ENCODE peak calls at places on chromosomes 6 and 20, in seven cellular contexts. One of them, this sample, is unnamed.

GRCh38 chr20:34705008-34705382 is 851 bp downstream of the TP53INP2 start:
- DNase-seq in heart left ventricle: no peak
- DNase-seq in astrocyte of the spinal cord: no peak
- DNase-seq in RWPE1: no peak
- DNase-seq in OCI-LY7: peak
- DNase-seq in choroid plexus epithelial cell: no peak
- DNase-seq in HFF-Myc: no peak
- DNase-seq in this sample: no peak

GRCh38 chr6:156957931-156958547 is 180.9 kb downstream of the ARID1B start:
- DNase-seq in RWPE1: no peak
- DNase-seq in OCI-LY7: no peak
- DNase-seq in astrocyte of the spinal cord: peak
- DNase-seq in heart left ventricle: no peak
- DNase-seq in HFF-Myc: no peak
- DNase-seq in choroid plexus epithelial cell: no peak
- DNase-seq in this sample: no peak

GRCh38 chr6:163860194-163861081 is 445.9 kb downstream of the QKI start:
- DNase-seq in RWPE1: no peak
- DNase-seq in astrocyte of the spinal cord: peak
- DNase-seq in HFF-Myc: no peak
- DNase-seq in heart left ventricle: no peak
- DNase-seq in choroid plexus epithelial cell: peak
- DNase-seq in OCI-LY7: no peak
- DNase-seq in this sample: peak

GRCh38 chr6:144264270-144265060 is 20.7 kb upstream of the UTRN start:
- DNase-seq in astrocyte of the spinal cord: peak
- DNase-seq in OCI-LY7: no peak
- DNase-seq in heart left ventricle: peak
- DNase-seq in choroid plexus epithelial cell: peak
- DNase-seq in HFF-Myc: peak
- DNase-seq in RWPE1: peak
- DNase-seq in this sample: peak

GRCh38 chr6:74369556-74369993 is 673.6 kb downstream of the CD109 start:
- DNase-seq in OCI-LY7: no peak
- DNase-seq in RWPE1: no peak
- DNase-seq in HFF-Myc: peak
- DNase-seq in choroid plexus epithelial cell: peak
- DNase-seq in astrocyte of the spinal cord: peak
- DNase-seq in heart left ventricle: no peak
- DNase-seq in this sample: no peak

GRCh38 chr20:48725589-48725991 is 102.2 kb downstream of the PREX1 start:
- DNase-seq in astrocyte of the spinal cord: no peak
- DNase-seq in heart left ventricle: no peak
- DNase-seq in RWPE1: peak
- DNase-seq in choroid plexus epithelial cell: peak
- DNase-seq in OCI-LY7: no peak
- DNase-seq in HFF-Myc: no peak
- DNase-seq in this sample: no peak

GRCh38 chr20:63118303-63118670 is 97.6 kb downstream of the YTHDF1 start:
- DNase-seq in HFF-Myc: no peak
- DNase-seq in heart left ventricle: peak
- DNase-seq in RWPE1: no peak
- DNase-seq in astrocyte of the spinal cord: no peak
- DNase-seq in choroid plexus epithelial cell: no peak
- DNase-seq in OCI-LY7: no peak
- DNase-seq in this sample: no peak

GRCh38 chr6:38577492-38577891 is 62.2 kb downstream of the BTBD9 start:
- DNase-seq in choroid plexus epithelial cell: no peak
- DNase-seq in OCI-LY7: no peak
- DNase-seq in heart left ventricle: no peak
- DNase-seq in astrocyte of the spinal cord: no peak
- DNase-seq in RWPE1: no peak
- DNase-seq in HFF-Myc: no peak
- DNase-seq in this sample: no peak

GRCh38 chr6:169956580-169956979 is 205.2 kb downstream of the ERMARD start:
- DNase-seq in HFF-Myc: no peak
- DNase-seq in choroid plexus epithelial cell: no peak
- DNase-seq in astrocyte of the spinal cord: no peak
- DNase-seq in OCI-LY7: no peak
- DNase-seq in heart left ventricle: no peak
- DNase-seq in RWPE1: no peak
- DNase-seq in this sample: no peak

GRCh38 chr20:6819599-6819998 is 52.1 kb downstream of the BMP2 start:
- DNase-seq in RWPE1: peak
- DNase-seq in astrocyte of the spinal cord: no peak
- DNase-seq in HFF-Myc: no peak
- DNase-seq in heart left ventricle: no peak
- DNase-seq in OCI-LY7: no peak
- DNase-seq in choroid plexus epithelial cell: peak
- DNase-seq in this sample: no peak

DNA sequence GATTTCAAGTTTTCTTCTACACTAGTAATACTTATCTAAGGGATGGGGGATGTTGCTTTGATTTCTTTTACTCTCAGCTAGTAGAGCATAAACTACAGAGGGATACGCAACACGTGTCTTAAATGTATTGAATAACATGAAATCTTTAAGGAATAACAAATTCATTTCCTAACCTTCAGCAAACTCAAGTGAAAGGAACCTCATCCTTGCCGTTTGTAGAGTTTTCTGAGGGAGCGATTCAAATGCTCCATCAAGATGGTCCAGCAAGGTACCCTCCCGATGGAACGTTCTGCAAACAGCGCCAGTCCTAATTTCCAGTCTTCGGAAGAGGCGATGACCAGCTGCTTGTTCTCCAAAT is 95.4 kb upstream of the RIN2 start:
- DNase-seq in RWPE1: no peak
- DNase-seq in astrocyte of the spinal cord: no peak
- DNase-seq in HFF-Myc: no peak
- DNase-seq in OCI-LY7: no peak
- DNase-seq in heart left ventricle: no peak
- DNase-seq in choroid plexus epithelial cell: no peak
- DNase-seq in this sample: no peak
- TF ChIP-seq CTCF in RWPE1: peak
- TF ChIP-seq CTCF in astrocyte of the spinal cord: no peak
- TF ChIP-seq CTCF in HFF-Myc: no peak
- TF ChIP-seq CTCF in OCI-LY7: no peak
- TF ChIP-seq CTCF in heart left ventricle: no peak
- TF ChIP-seq CTCF in choroid plexus epithelial cell: no peak
- TF ChIP-seq CTCF in this sample: no peak

DNA sequence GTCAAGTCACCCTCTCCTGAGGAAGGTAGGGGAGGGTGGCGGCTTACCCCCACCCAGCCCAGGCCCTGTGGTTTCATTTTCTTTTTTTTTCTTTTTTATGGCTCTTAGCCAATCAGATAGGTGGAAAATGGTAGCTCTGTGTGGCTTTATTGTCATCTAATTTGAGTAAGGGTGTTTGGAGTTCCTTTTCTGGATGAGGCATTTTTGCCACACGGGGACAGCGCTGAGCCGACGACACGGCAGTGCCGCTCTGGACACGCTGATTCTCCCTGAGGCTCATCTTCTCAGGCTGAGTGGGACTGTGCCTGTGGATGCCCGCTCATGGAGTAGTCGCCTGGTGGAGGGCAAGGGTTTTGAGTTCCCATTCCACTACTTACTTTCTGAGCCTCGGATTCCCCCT is 37.6 kb upstream of the ANGPT4 start:
- DNase-seq in heart left ventricle: no peak
- DNase-seq in RWPE1: no peak
- DNase-seq in choroid plexus epithelial cell: peak
- DNase-seq in OCI-LY7: no peak
- DNase-seq in astrocyte of the spinal cord: no peak
- DNase-seq in HFF-Myc: no peak
- DNase-seq in this sample: no peak
- TF ChIP-seq CTCF in heart left ventricle: peak
- TF ChIP-seq CTCF in RWPE1: peak
- TF ChIP-seq CTCF in choroid plexus epithelial cell: peak
- TF ChIP-seq CTCF in OCI-LY7: no peak
- TF ChIP-seq CTCF in astrocyte of the spinal cord: peak
- TF ChIP-seq CTCF in HFF-Myc: no peak
- TF ChIP-seq CTCF in this sample: peak

GRCh38 chr6:168005796-168006195 is 8.3 kb downstream of the KIF25 start:
- DNase-seq in HFF-Myc: no peak
- DNase-seq in OCI-LY7: no peak
- DNase-seq in RWPE1: no peak
- DNase-seq in astrocyte of the spinal cord: no peak
- DNase-seq in choroid plexus epithelial cell: no peak
- DNase-seq in heart left ventricle: no peak
- DNase-seq in this sample: no peak
- TF ChIP-seq CTCF in HFF-Myc: no peak
- TF ChIP-seq CTCF in OCI-LY7: no peak
- TF ChIP-seq CTCF in RWPE1: no peak
- TF ChIP-seq CTCF in astrocyte of the spinal cord: no peak
- TF ChIP-seq CTCF in choroid plexus epithelial cell: no peak
- TF ChIP-seq CTCF in heart left ventricle: no peak
- TF ChIP-seq CTCF in this sample: no peak

GRCh38 chr20:24639167-24639548 is 169.7 kb downstream of the SYNDIG1 start:
- DNase-seq in RWPE1: no peak
- DNase-seq in heart left ventricle: no peak
- DNase-seq in choroid plexus epithelial cell: no peak
- DNase-seq in astrocyte of the spinal cord: no peak
- DNase-seq in HFF-Myc: no peak
- DNase-seq in OCI-LY7: no peak
- DNase-seq in this sample: no peak

GRCh38 chr20:24636626-24637025 is 167.2 kb downstream of the SYNDIG1 start:
- DNase-seq in RWPE1: no peak
- DNase-seq in OCI-LY7: no peak
- DNase-seq in HFF-Myc: no peak
- DNase-seq in astrocyte of the spinal cord: no peak
- DNase-seq in choroid plexus epithelial cell: no peak
- DNase-seq in heart left ventricle: no peak
- DNase-seq in this sample: no peak

GRCh38 chr20:24640276-24640675 is 170.8 kb downstream of the SYNDIG1 start:
- DNase-seq in choroid plexus epithelial cell: no peak
- DNase-seq in RWPE1: no peak
- DNase-seq in OCI-LY7: no peak
- DNase-seq in astrocyte of the spinal cord: no peak
- DNase-seq in heart left ventricle: no peak
- DNase-seq in HFF-Myc: no peak
- DNase-seq in this sample: no peak

GRCh38 chr20:24638546-24639166 is 169.2 kb downstream of the SYNDIG1 start:
- DNase-seq in heart left ventricle: no peak
- DNase-seq in choroid plexus epithelial cell: no peak
- DNase-seq in astrocyte of the spinal cord: no peak
- DNase-seq in HFF-Myc: no peak
- DNase-seq in OCI-LY7: no peak
- DNase-seq in RWPE1: no peak
- DNase-seq in this sample: no peak

GRCh38 chr20:24637941-24638340 is 168.5 kb downstream of the SYNDIG1 start:
- DNase-seq in choroid plexus epithelial cell: no peak
- DNase-seq in RWPE1: no peak
- DNase-seq in HFF-Myc: no peak
- DNase-seq in astrocyte of the spinal cord: no peak
- DNase-seq in OCI-LY7: no peak
- DNase-seq in heart left ventricle: no peak
- DNase-seq in this sample: no peak
- TF ChIP-seq CTCF in choroid plexus epithelial cell: no peak
- TF ChIP-seq CTCF in RWPE1: no peak
- TF ChIP-seq CTCF in HFF-Myc: no peak
- TF ChIP-seq CTCF in astrocyte of the spinal cord: no peak
- TF ChIP-seq CTCF in OCI-LY7: no peak
- TF ChIP-seq CTCF in heart left ventricle: no peak
- TF ChIP-seq CTCF in this sample: no peak

DNA sequence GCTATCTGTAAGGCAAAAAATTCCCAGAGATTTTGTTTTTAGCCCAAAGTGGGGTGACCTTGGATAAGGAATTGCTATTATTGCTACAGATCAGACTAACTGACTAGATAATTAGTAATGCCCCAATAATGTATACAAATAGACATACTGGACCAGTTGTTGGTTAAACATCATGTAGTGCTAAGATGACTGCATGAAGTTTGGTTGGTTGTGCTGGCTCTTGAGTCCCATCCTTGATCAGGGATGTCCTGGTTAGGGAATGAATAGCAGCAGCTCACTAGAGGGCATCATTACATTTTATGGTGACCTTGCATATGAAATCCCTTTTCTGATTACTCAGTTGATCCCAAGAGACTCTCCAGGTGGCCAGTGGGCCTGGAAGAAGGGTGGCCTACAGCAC is 10.9 kb downstream of the TPBG start:
- DNase-seq in HFF-Myc: no peak
- DNase-seq in astrocyte of the spinal cord: no peak
- DNase-seq in RWPE1: no peak
- DNase-seq in heart left ventricle: no peak
- DNase-seq in OCI-LY7: no peak
- DNase-seq in choroid plexus epithelial cell: peak
- DNase-seq in this sample: no peak
- TF ChIP-seq CTCF in HFF-Myc: peak
- TF ChIP-seq CTCF in astrocyte of the spinal cord: no peak
- TF ChIP-seq CTCF in RWPE1: no peak
- TF ChIP-seq CTCF in heart left ventricle: no peak
- TF ChIP-seq CTCF in OCI-LY7: no peak
- TF ChIP-seq CTCF in choroid plexus epithelial cell: peak
- TF ChIP-seq CTCF in this sample: peak

GRCh38 chr6:51678905-51679620 is 408.4 kb downstream of the PKHD1 start:
- DNase-seq in HFF-Myc: no peak
- DNase-seq in choroid plexus epithelial cell: no peak
- DNase-seq in heart left ventricle: no peak
- DNase-seq in OCI-LY7: no peak
- DNase-seq in RWPE1: peak
- DNase-seq in astrocyte of the spinal cord: no peak
- DNase-seq in this sample: no peak

GRCh38 chr6:51684603-51685002 is 402.8 kb downstream of the PKHD1 start:
- DNase-seq in choroid plexus epithelial cell: no peak
- DNase-seq in astrocyte of the spinal cord: no peak
- DNase-seq in HFF-Myc: no peak
- DNase-seq in RWPE1: no peak
- DNase-seq in OCI-LY7: no peak
- DNase-seq in heart left ventricle: no peak
- DNase-seq in this sample: no peak

GRCh38 chr6:51678274-51678673 is 409.1 kb downstream of the PKHD1 start:
- DNase-seq in OCI-LY7: no peak
- DNase-seq in astrocyte of the spinal cord: no peak
- DNase-seq in RWPE1: no peak
- DNase-seq in choroid plexus epithelial cell: no peak
- DNase-seq in heart left ventricle: no peak
- DNase-seq in HFF-Myc: no peak
- DNase-seq in this sample: no peak

GRCh38 chr6:51684038-51684437 is 403.4 kb downstream of the PKHD1 start:
- DNase-seq in choroid plexus epithelial cell: no peak
- DNase-seq in RWPE1: no peak
- DNase-seq in OCI-LY7: no peak
- DNase-seq in HFF-Myc: no peak
- DNase-seq in heart left ventricle: no peak
- DNase-seq in astrocyte of the spinal cord: no peak
- DNase-seq in this sample: no peak
- TF ChIP-seq CTCF in choroid plexus epithelial cell: no peak
- TF ChIP-seq CTCF in RWPE1: no peak
- TF ChIP-seq CTCF in OCI-LY7: no peak
- TF ChIP-seq CTCF in HFF-Myc: no peak
- TF ChIP-seq CTCF in heart left ventricle: no peak
- TF ChIP-seq CTCF in astrocyte of the spinal cord: no peak
- TF ChIP-seq CTCF in this sample: no peak

GRCh38 chr20:36745927-36746659 is at the start of gene NDRG3:
- DNase-seq in HFF-Myc: peak
- DNase-seq in choroid plexus epithelial cell: peak
- DNase-seq in heart left ventricle: peak
- DNase-seq in RWPE1: peak
- DNase-seq in astrocyte of the spinal cord: peak
- DNase-seq in OCI-LY7: peak
- DNase-seq in this sample: peak
- TF ChIP-seq CTCF in HFF-Myc: no peak
- TF ChIP-seq CTCF in choroid plexus epithelial cell: no peak
- TF ChIP-seq CTCF in heart left ventricle: no peak
- TF ChIP-seq CTCF in RWPE1: peak
- TF ChIP-seq CTCF in astrocyte of the spinal cord: no peak
- TF ChIP-seq CTCF in OCI-LY7: no peak
- TF ChIP-seq CTCF in this sample: no peak